ENCODE peak calls at places on chromosomes 13 and 19, in seven cellular contexts. H, N, Y, M, F, T and S are unnamed samples.

GRCh38 chr19:5220361-5220760 is 120.3 kb downstream of the PTPRS start:
- DNase-seq in H (no peak), N (no peak), Y (no peak), M (no peak), F (no peak), T (no peak), S (no peak)

GRCh38 chr13:65932587-65933239 is 1297.4 kb downstream of the PCDH9 start:
- DNase-seq in H (no peak), N (no peak), Y (no peak), M (no peak), F (no peak), T (no peak), S (no peak)

GRCh38 chr19:11136400-11137101 is 19.0 kb downstream of the SPC24 start:
- DNase-seq in H (no peak), N (no peak), Y (no peak), M (no peak), F (no peak), T (no peak), S (no peak)

GRCh38 chr13:83153833-83154232 is 728.4 kb downstream of the SLITRK1 start:
- DNase-seq in H (no peak), N (no peak), Y (no peak), M (no peak), F (no peak), T (no peak), S (no peak)

GRCh38 chr19:49534632-49535385 is 7.0 kb downstream of the RCN3 start:
- DNase-seq in H (no peak), N (no peak), Y (no peak), M (no peak), F (no peak), T (no peak), S (no peak)

GRCh38 chr19:28234637-28235036 is 978.3 kb downstream of the UQCRFS1 start:
- DNase-seq in H (no peak), N (no peak), Y (peak; percentile 16), M (no peak), F (peak; percentile 20), T (no peak), S (no peak)

GRCh38 chr13:41649659-41650058 is 192.3 kb downstream of the RGCC start:
- DNase-seq in H (no peak), N (no peak), Y (no peak), M (peak; percentile 22), F (no peak), T (no peak), S (no peak)

GRCh38 chr19:2534374-2535050 is 58.6 kb downstream of the GADD45B start:
- DNase-seq in H (no peak), N (no peak), Y (no peak), M (no peak), F (no peak), T (no peak), S (no peak)

GRCh38 chr13:113771709-113772331 is 12.8 kb downstream of the TMEM255B start:
- DNase-seq in H (no peak), N (no peak), Y (no peak), M (no peak), F (no peak), T (no peak), S (no peak)